ENCODE peak calls at places on chromosomes 7 and 10, in seven cellular contexts. M is glutamatergic neuron, K is fibroblast of lung, P is RCC 7860, A is HCEC 1CT, X is T-helper 1 cell, L is ovary. H is an unnamed sample.
A peak's percentile ranks its signal among the peaks of the same experiment; 100 is the strongest.

GRCh38 chr10:103712898-103713498 is 142.4 kb downstream of the SH3PXD2A start:
- DNase-seq in M (peak; percentile 90), K (peak; percentile 55), P (peak; percentile 54), A (peak; percentile 69), X (peak; percentile 76), L (peak; percentile 74), H (peak; percentile 54)

GRCh38 chr7:98116656-98117461 is 10.2 kb downstream of the LMTK2 start:
- DNase-seq in M (no peak), K (peak; percentile 51), P (peak; percentile 24), A (peak; percentile 47), X (no peak), L (peak; percentile 37), H (no peak)

GRCh38 chr7:14806886-14807285 is 95.7 kb downstream of the DGKB start:
- DNase-seq in M (no peak), K (peak; percentile 55), P (no peak), A (peak; percentile 49), X (no peak), L (no peak), H (no peak)

GRCh38 chr7:110076194-110076593 is 1014.7 kb upstream of the LRRN3 start:
- DNase-seq in M (no peak), K (no peak), P (no peak), A (no peak), X (no peak), L (no peak), H (no peak)

GRCh38 chr10:62719058-62719457 is 85.5 kb upstream of the ADO start:
- DNase-seq in M (no peak), K (no peak), P (no peak), A (no peak), X (no peak), L (no peak), H (no peak)

GRCh38 chr10:6269953-6270867 is 67.5 kb downstream of the PFKFB3 start:
- DNase-seq in M (no peak), K (peak; percentile 40), P (peak; percentile 46), A (no peak), X (peak; percentile 89), L (no peak), H (peak; percentile 70)

GRCh38 chr10:75048669-75049098 is 62.8 kb upstream of the SAMD8 start:
- DNase-seq in M (no peak), K (no peak), P (no peak), A (no peak), X (peak; percentile 29), L (no peak), H (no peak)

GRCh38 chr10:114388275-114388674 is 16.0 kb downstream of the AFAP1L2 start:
- DNase-seq in M (no peak), K (peak; percentile 63), P (peak; percentile 61), A (no peak), X (peak; percentile 39), L (no peak), H (no peak)

GRCh38 chr7:47536705-47537611 is 45.0 kb downstream of the TNS3 start:
- DNase-seq in M (peak; percentile 39), K (peak; percentile 85), P (peak; percentile 41), A (peak; percentile 55), X (no peak), L (peak; percentile 65), H (no peak)

GRCh38 chr10:26372513-26373354 is 65.4 kb upstream of the APBB1IP start:
- DNase-seq in M (no peak), K (no peak), P (no peak), A (no peak), X (no peak), L (no peak), H (no peak)

GRCh38 chr10:43352951-43353350 is 18.5 kb upstream of the FXYD4 start:
- DNase-seq in M (no peak), K (no peak), P (no peak), A (no peak), X (no peak), L (no peak), H (no peak)

GRCh38 chr7:135634191-135634878 is 28.0 kb upstream of the STMP1 start:
- DNase-seq in M (no peak), K (no peak), P (no peak), A (no peak), X (no peak), L (no peak), H (no peak)

GRCh38 chr10:71755179-71755879 is 18.0 kb downstream of the VSIR start:
- DNase-seq in M (no peak), K (no peak), P (peak; percentile 26), A (no peak), X (no peak), L (no peak), H (no peak)

GRCh38 chr7:27238979-27239779 is 3.4 kb upstream of the EVX1 start:
- DNase-seq in M (no peak), K (no peak), P (no peak), A (no peak), X (no peak), L (no peak), H (no peak)

GRCh38 chr7:92833766-92834605 is 2.4 kb downstream of the CDK6 start:
- DNase-seq in M (peak; percentile 80), K (peak; percentile 75), P (peak; percentile 83), A (peak; percentile 81), X (peak; percentile 87), L (peak; percentile 65), H (peak; percentile 46)

GRCh38 chr10:80411267-80411668 is 2.9 kb downstream of the PRXL2A start:
- DNase-seq in M (no peak), K (no peak), P (no peak), A (no peak), X (no peak), L (peak; percentile 60), H (no peak)

GRCh38 chr7:128304212-128304611 is 39.5 kb downstream of the RBM28 start:
- DNase-seq in M (no peak), K (no peak), P (no peak), A (no peak), X (no peak), L (no peak), H (no peak)

GRCh38 chr10:112739219-112739969 is 210.7 kb upstream of the TCF7L2 start:
- DNase-seq in M (no peak), K (no peak), P (no peak), A (no peak), X (no peak), L (no peak), H (no peak)

GRCh38 chr10:6035926-6036575 is 26.1 kb downstream of the IL2RA start:
- DNase-seq in M (no peak), K (no peak), P (no peak), A (no peak), X (no peak), L (no peak), H (no peak)

GRCh38 chr7:947391-948210 is 6.9 kb downstream of the ADAP1 start:
- DNase-seq in M (no peak), K (no peak), P (no peak), A (no peak), X (no peak), L (no peak), H (no peak)

GRCh38 chr10:86681722-86682386 is 13.5 kb downstream of the LDB3 start:
- DNase-seq in M (no peak), K (no peak), P (no peak), A (no peak), X (no peak), L (no peak), H (no peak)

GRCh38 chr10:18607503-18607902 is 43.9 kb downstream of the NSUN6 start:
- DNase-seq in M (peak; percentile 26), K (peak; percentile 89), P (peak; percentile 71), A (peak; percentile 88), X (no peak), L (peak; percentile 20), H (no peak)

GRCh38 chr10:116272497-116273221 is at the start of gene GFRA1:
- DNase-seq in M (peak; percentile 57), K (peak; percentile 36), P (peak; percentile 18), A (peak; percentile 9), X (no peak), L (peak; percentile 22), H (no peak)

GRCh38 chr10:62384057-62384446 is 9.9 kb downstream of the ZNF365 start:
- DNase-seq in M (no peak), K (peak; percentile 98), P (peak; percentile 92), A (peak; percentile 62), X (peak; percentile 91), L (no peak), H (peak; percentile 34)

GRCh38 chr10:1661861-1662260 is 75.5 kb downstream of the ADARB2 start:
- DNase-seq in M (no peak), K (no peak), P (no peak), A (no peak), X (no peak), L (no peak), H (no peak)

GRCh38 chr7:72405389-72405788 is 6.7 kb downstream of the CALN1 start:
- DNase-seq in M (no peak), K (no peak), P (no peak), A (no peak), X (peak; percentile 1), L (no peak), H (no peak)

GRCh38 chr10:4344544-4344994 is 481.4 kb upstream of the AKR1E2 start:
- DNase-seq in M (no peak), K (peak; percentile 100), P (peak; percentile 78), A (peak; percentile 100), X (peak; percentile 23), L (peak; percentile 20), H (no peak)

GRCh38 chr7:100053201-100053600 is 3.6 kb downstream of the ZSCAN21 start:
- DNase-seq in M (peak; percentile 24), K (peak; percentile 57), P (peak; percentile 60), A (peak; percentile 81), X (peak; percentile 38), L (no peak), H (no peak)

GRCh38 chr10:11043446-11044127 is 25.9 kb downstream of the CELF2 start:
- DNase-seq in M (no peak), K (no peak), P (no peak), A (no peak), X (no peak), L (no peak), H (no peak)

GRCh38 chr7:88927-89921 is 103.1 kb upstream of the FAM20C start:
- DNase-seq in M (no peak), K (peak; percentile 99), P (peak; percentile 91), A (peak; percentile 93), X (no peak), L (peak; percentile 31), H (no peak)

GRCh38 chr7:138355254-138355653 is 104.8 kb upstream of the TRIM24 start:
- DNase-seq in M (no peak), K (no peak), P (no peak), A (no peak), X (no peak), L (no peak), H (no peak)

GRCh38 chr7:26688936-26689506 is 175.4 kb downstream of the SKAP2 start:
- DNase-seq in M (no peak), K (no peak), P (no peak), A (no peak), X (no peak), L (no peak), H (no peak)

GRCh38 chr10:60937784-60938654 is 6.0 kb downstream of the RHOBTB1 start:
- DNase-seq in M (no peak), K (peak; percentile 83), P (peak; percentile 57), A (peak; percentile 74), X (no peak), L (no peak), H (no peak)

GRCh38 chr10:785539-786214 is 96.2 kb upstream of the DIP2C start:
- DNase-seq in M (no peak), K (no peak), P (no peak), A (no peak), X (no peak), L (no peak), H (no peak)